ENCODE peak calls at places on chromosomes 5 and 9, in four cellular contexts. B is CD8-positive, alpha-beta T cell; R is stomach; C is breast epithelium. Y is an unnamed sample.

GRCh38 chr5:73678322-73678740 is 52.3 kb downstream of the ARHGEF28 start:
- DNase-seq in C (no peak), B (no peak), R (peak; percentile 77), Y (no peak)

GRCh38 chr9:15543033-15543791 is 9.6 kb upstream of the CCDC171 start:
- DNase-seq in C (no peak), B (no peak), R (no peak), Y (no peak)

GRCh38 chr9:37619806-37620205 is 27.4 kb upstream of the TOMM5 start:
- DNase-seq in C (no peak), B (no peak), R (no peak), Y (no peak)

GRCh38 chr5:170732685-170733084 is 50.8 kb upstream of the GABRP start:
- DNase-seq in B (no peak), C (no peak), R (no peak), Y (no peak)

GRCh38 chr5:110865400-110866094 is 126.7 kb downstream of the SLC25A46 start:
- DNase-seq in B (no peak), C (no peak), R (no peak), Y (peak; percentile 16)

GRCh38 chr5:134465856-134466240 is 54.2 kb upstream of the CDKN2AIPNL start:
- DNase-seq in C (peak; percentile 84), B (peak; percentile 33), R (peak; percentile 93), Y (peak; percentile 66)

GRCh38 chr5:123696948-123697347 is 185.0 kb downstream of the CSNK1G3 start:
- DNase-seq in C (peak; percentile 65), B (no peak), R (no peak), Y (no peak)

GRCh38 chr9:16626577-16627130 is 243.8 kb downstream of the BNC2 start:
- DNase-seq in R (no peak), B (no peak), C (no peak), Y (no peak)

GRCh38 chr5:144386315-144386714 is 215.6 kb downstream of the KCTD16 start:
- DNase-seq in C (no peak), R (no peak), B (no peak), Y (no peak)

DNA sequence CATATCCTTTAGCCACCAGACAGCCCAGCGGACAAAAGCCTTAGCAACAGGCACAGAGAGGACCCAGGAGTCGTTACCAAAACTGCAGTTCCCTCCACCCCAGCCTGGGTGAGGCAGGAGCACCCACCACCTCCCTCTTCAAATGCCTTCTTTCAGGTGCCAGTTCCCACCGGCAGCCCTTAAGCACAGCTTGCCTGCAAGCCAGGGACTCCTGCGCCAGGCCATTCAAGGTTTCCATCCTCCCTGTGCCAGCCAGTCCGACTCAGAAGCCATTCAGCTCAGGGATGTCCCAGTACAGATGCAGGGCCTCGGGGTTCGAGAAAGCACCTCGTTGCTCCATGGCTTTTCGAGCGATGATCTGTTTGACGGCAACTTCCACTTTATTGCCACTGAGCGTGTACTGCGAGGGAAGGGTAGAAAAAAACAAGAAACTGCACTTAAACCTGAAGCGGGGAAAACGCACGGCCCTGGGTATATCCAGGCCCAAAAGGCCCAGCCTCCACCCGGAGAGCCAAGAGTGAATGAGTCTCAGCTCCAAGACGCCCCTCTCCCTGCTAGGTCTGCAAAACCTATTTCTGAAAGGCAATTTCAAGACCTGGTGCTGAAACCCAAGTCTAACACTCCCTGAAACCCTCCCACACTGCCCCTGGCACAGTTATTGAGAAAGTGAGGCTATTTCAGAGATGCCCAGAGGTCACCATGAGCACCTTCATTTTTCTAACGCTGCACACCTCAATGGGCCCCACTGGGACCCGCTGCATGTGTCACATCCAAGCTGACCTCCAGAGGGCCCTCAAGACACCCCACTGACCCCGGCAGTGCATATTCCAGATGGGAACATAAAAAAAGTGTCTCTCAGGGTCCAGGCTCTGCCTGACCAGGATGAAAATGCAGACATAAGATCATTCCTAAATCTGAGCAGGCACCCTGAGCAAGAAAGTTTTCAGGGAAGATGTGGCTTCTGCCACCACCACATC is 36.8 kb upstream of the ZNF354A start:
- DNase-seq in B (no peak), R (peak; percentile 16), C (no peak), Y (no peak)
- TF ChIP-seq CTCF in B (no peak), R (no peak), C (no peak), Y (no peak)

GRCh38 chr5:176538985-176539384 is 1.8 kb upstream of the RNF44 start:
- DNase-seq in C (no peak), B (no peak), R (no peak), Y (no peak)

GRCh38 chr5:176542135-176542595 is 5.0 kb upstream of the RNF44 start:
- DNase-seq in R (peak; percentile 49), B (peak; percentile 49), C (no peak), Y (no peak)

GRCh38 chr5:176541338-176542134 is 4.3 kb upstream of the RNF44 start:
- DNase-seq in R (peak; percentile 75), C (peak; percentile 71), B (peak; percentile 64), Y (no peak)

GRCh38 chr5:176540956-176541337 is 3.7 kb upstream of the RNF44 start:
- DNase-seq in C (no peak), R (no peak), B (no peak), Y (no peak)

GRCh38 chr5:176540476-176540899 is 3.3 kb upstream of the RNF44 start:
- DNase-seq in C (no peak), B (no peak), R (no peak), Y (no peak)
- TF ChIP-seq CTCF in C (no peak), B (no peak), R (no peak), Y (no peak)

GRCh38 chr5:132008163-132008473 is 3.3 kb downstream of the ACSL6 start:
- DNase-seq in R (no peak), C (no peak), B (no peak), Y (no peak)
- TF ChIP-seq CTCF in R (peak; percentile 2), C (no peak), B (no peak), Y (peak; percentile 24)

GRCh38 chr9:134552349-134552990 is 89.1 kb upstream of the COL5A1 start:
- DNase-seq in R (no peak), C (no peak), B (no peak), Y (no peak)

GRCh38 chr9:134551657-134552348 is 89.8 kb upstream of the COL5A1 start:
- DNase-seq in B (no peak), C (peak; percentile 30), R (no peak), Y (no peak)

GRCh38 chr9:134551176-134551575 is 90.4 kb upstream of the COL5A1 start:
- DNase-seq in R (no peak), C (no peak), B (no peak), Y (no peak)

GRCh38 chr9:134549336-134549735 is 92.3 kb upstream of the COL5A1 start:
- DNase-seq in R (no peak), C (no peak), B (no peak), Y (no peak)

GRCh38 chr9:134550584-134550983 is 91.0 kb upstream of the COL5A1 start:
- DNase-seq in C (no peak), R (no peak), B (no peak), Y (no peak)
- TF ChIP-seq CTCF in C (no peak), R (no peak), B (no peak), Y (no peak)

GRCh38 chr9:127346584-127346983 is 50.4 kb upstream of the SLC2A8 start:
- DNase-seq in R (peak; percentile 8), B (no peak), C (no peak), Y (no peak)
- TF ChIP-seq CTCF in R (no peak), B (no peak), C (no peak), Y (peak; percentile 12)

DNA sequence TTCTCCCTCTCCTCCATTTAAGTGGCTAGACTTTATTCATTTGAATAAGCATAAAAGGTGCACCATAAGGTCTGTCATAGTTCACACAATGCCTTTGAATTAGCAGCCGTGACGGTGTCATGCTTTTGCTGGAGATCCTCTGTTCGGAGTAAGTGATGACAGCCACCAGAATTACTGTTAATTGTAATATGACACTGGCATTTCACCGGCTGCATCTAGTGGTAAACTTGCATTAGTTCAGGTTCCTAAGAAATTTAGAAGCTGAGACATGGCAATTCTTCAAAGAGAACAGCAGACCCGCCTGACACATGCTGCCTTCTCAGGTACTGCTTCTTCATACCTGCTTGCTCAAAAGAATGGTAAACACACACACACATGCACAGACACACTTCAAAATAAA is 241.7 kb downstream of the EBF1 start:
- DNase-seq in C (no peak), B (no peak), R (no peak), Y (no peak)
- TF ChIP-seq CTCF in C (no peak), B (no peak), R (no peak), Y (no peak)